ENCODE peak calls at places on chromosome 1, in nine cellular contexts. Z is neural progenitor cell; V is RWPE2; S is CD4-positive, alpha-beta T cell; D is pancreas; W is transverse colon; O is CD8-positive, alpha-beta T cell; F is OCI-LY7; E is fibroblast of lung. K is an unnamed sample.

GRCh38 chr1:33382651-33383415 is 48.1 kb downstream of the PHC2 start:
- DNase-seq in O (no peak), Z (no peak), F (no peak), D (no peak), S (no peak), W (no peak), V (no peak), E (peak), K (no peak)

GRCh38 chr1:5716126-5716525 is 276.1 kb downstream of the NPHP4 start:
- DNase-seq in V (no peak), E (no peak), F (no peak), S (no peak), Z (no peak), O (no peak), W (no peak), D (no peak), K (no peak)

GRCh38 chr1:182185822-182186756 is 124.6 kb upstream of the ZNF648 start:
- DNase-seq in D (no peak), W (no peak), V (peak), F (no peak), O (no peak), S (no peak), E (peak), Z (peak), K (no peak)

GRCh38 chr1:98940680-98941079 is 64.0 kb downstream of the PLPPR5 start:
- DNase-seq in D (no peak), O (no peak), Z (no peak), S (no peak), F (no peak), V (no peak), W (no peak), E (peak), K (no peak)

GRCh38 chr1:232968965-232969364 is 18.6 kb downstream of the NTPCR start:
- DNase-seq in F (peak), D (no peak), W (no peak), Z (no peak), S (no peak), E (peak), V (no peak), O (no peak), K (no peak)

GRCh38 chr1:229042482-229042881 is 228.4 kb upstream of the RAB4A start:
- DNase-seq in F (no peak), S (no peak), V (no peak), O (no peak), Z (no peak), W (no peak), E (no peak), D (no peak), K (no peak)

GRCh38 chr1:64495878-64496277 is 25.9 kb downstream of the CACHD1 start:
- DNase-seq in Z (no peak), V (no peak), S (no peak), E (no peak), W (no peak), O (no peak), D (no peak), F (no peak), K (no peak)

GRCh38 chr1:205565799-205566198 is 61.3 kb downstream of the CDK18 start:
- DNase-seq in W (peak), D (peak), E (no peak), Z (no peak), O (no peak), V (no peak), F (no peak), S (no peak), K (no peak)

GRCh38 chr1:22625262-22625925 is 11.0 kb upstream of the C1QA start:
- DNase-seq in S (no peak), V (no peak), Z (peak), O (no peak), W (no peak), D (no peak), F (no peak), E (peak), K (no peak)

GRCh38 chr1:60483471-60483870 is 409.9 kb upstream of the C1orf87 start:
- DNase-seq in O (no peak), D (no peak), S (no peak), W (no peak), E (no peak), V (no peak), F (no peak), Z (no peak), K (no peak)

GRCh38 chr1:63698001-63698838 is 75.6 kb upstream of the ROR1 start:
- DNase-seq in E (no peak), F (no peak), O (no peak), V (no peak), S (no peak), Z (no peak), D (peak), W (peak), K (no peak)

GRCh38 chr1:53850082-53850673 is 12.1 kb upstream of the NDC1 start:
- DNase-seq in E (no peak), Z (no peak), O (no peak), S (no peak), D (no peak), W (no peak), V (no peak), F (no peak), K (no peak)

GRCh38 chr1:181064030-181064594 is 24.4 kb upstream of the IER5 start:
- DNase-seq in E (no peak), O (no peak), W (no peak), V (no peak), S (no peak), Z (peak), F (no peak), D (no peak), K (no peak)

GRCh38 chr1:207007352-207008033 is 25.1 kb downstream of the C1orf116 start:
- DNase-seq in V (peak), E (peak), Z (peak), S (no peak), D (peak), O (no peak), F (no peak), W (no peak), K (no peak)

GRCh38 chr1:8382051-8382505 is 64.2 kb downstream of the SLC45A1 start:
- DNase-seq in F (no peak), D (no peak), E (peak), V (no peak), W (no peak), O (no peak), Z (peak), S (no peak), K (peak)

GRCh38 chr1:9121891-9122409 is 7.0 kb downstream of the GPR157 start:
- DNase-seq in D (no peak), Z (no peak), S (peak), V (no peak), W (no peak), E (no peak), F (no peak), O (no peak), K (no peak)

GRCh38 chr1:107529511-107530149 is 388.8 kb downstream of the NTNG1 start:
- DNase-seq in S (no peak), D (no peak), O (no peak), E (peak), V (no peak), F (peak), Z (peak), W (peak), K (peak)

GRCh38 chr1:22044690-22045420 is 7.7 kb upstream of the CDC42 start:
- DNase-seq in S (no peak), E (peak), W (no peak), F (no peak), V (no peak), Z (no peak), O (no peak), D (no peak), K (no peak)

GRCh38 chr1:14071581-14071980 is 371.6 kb downstream of the PRDM2 start:
- DNase-seq in F (no peak), W (no peak), S (no peak), D (no peak), Z (no peak), E (peak), V (no peak), O (no peak), K (no peak)

GRCh38 chr1:32396482-32396881 is 2.2 kb upstream of the BSDC1 start:
- DNase-seq in O (no peak), V (no peak), E (no peak), F (no peak), D (no peak), W (no peak), Z (no peak), S (no peak), K (no peak)

GRCh38 chr1:56566040-56566774 is 13.2 kb downstream of the PLPP3 start:
- DNase-seq in D (no peak), S (no peak), V (no peak), O (no peak), E (no peak), W (no peak), Z (no peak), F (no peak), K (no peak)

GRCh38 chr1:154420172-154420571 is 15.0 kb downstream of the IL6R start:
- DNase-seq in F (no peak), O (peak), E (peak), V (peak), S (peak), D (peak), W (peak), Z (no peak), K (no peak)

GRCh38 chr1:43708006-43708412 is 673 bp downstream of the ST3GAL3 start:
- DNase-seq in D (no peak), O (no peak), E (no peak), S (no peak), V (no peak), W (no peak), Z (no peak), F (no peak), K (peak)

GRCh38 chr1:40890771-40891170 is 28.6 kb upstream of the CITED4 start:
- DNase-seq in V (no peak), E (no peak), Z (no peak), O (no peak), F (no peak), S (no peak), D (no peak), W (no peak), K (no peak)

GRCh38 chr1:37865348-37866119 is 6.1 kb upstream of the MTF1 start:
- DNase-seq in D (no peak), Z (no peak), E (peak), O (no peak), S (no peak), F (no peak), W (no peak), V (no peak), K (no peak)

GRCh38 chr1:160189649-160190625 is at the start of gene CASQ1:
- DNase-seq in W (peak), V (no peak), E (peak), Z (no peak), D (no peak), O (no peak), F (no peak), S (no peak), K (no peak)

GRCh38 chr1:40802078-40803075 is 18.8 kb downstream of the KCNQ4 start:
- DNase-seq in W (peak), Z (peak), S (peak), V (peak), E (peak), O (peak), D (peak), F (peak), K (peak)

GRCh38 chr1:178093150-178093957 is 550 bp upstream of the RASAL2 start:
- DNase-seq in D (peak), O (no peak), E (peak), V (peak), F (peak), W (peak), S (no peak), Z (peak), K (peak)

GRCh38 chr1:195897072-195897471 is 711.2 kb downstream of the KCNT2 start:
- DNase-seq in D (no peak), S (no peak), Z (peak), V (no peak), F (no peak), W (no peak), O (no peak), E (no peak), K (no peak)

GRCh38 chr1:236156512-236157208 is 14.3 kb downstream of the GPR137B start:
- DNase-seq in F (peak), O (peak), Z (no peak), W (peak), V (no peak), E (no peak), D (no peak), S (no peak), K (peak)

GRCh38 chr1:32876341-32877210 is 5.9 kb upstream of the FNDC5 start:
- DNase-seq in O (no peak), F (peak), W (peak), S (peak), E (no peak), D (peak), V (no peak), Z (peak), K (no peak)

GRCh38 chr1:93219443-93219842 is 38.9 kb downstream of the CCDC18 start:
- DNase-seq in V (no peak), W (no peak), O (no peak), D (no peak), Z (no peak), F (peak), S (no peak), E (peak), K (peak)

DNA sequence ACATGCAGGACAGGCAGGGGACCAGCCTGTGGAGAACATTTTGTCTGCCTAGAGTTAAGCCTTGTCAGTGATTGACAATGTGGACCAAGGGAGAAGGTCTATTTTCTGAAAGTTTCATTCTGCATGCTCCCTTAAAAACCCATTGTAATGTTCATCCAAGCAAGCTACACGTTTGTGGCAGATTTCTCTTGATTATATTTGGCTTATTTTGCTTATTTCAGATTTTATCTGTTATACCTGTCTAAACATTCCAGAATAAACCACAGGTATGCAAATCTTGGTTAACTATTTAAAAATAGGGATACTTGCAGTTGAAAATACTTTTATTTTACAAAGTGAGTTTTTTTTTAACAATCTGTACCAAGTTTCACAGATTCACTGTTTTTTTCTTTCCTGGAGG is 78.2 kb upstream of the F3 start:
- DNase-seq in Z (no peak), F (no peak), E (peak), O (no peak), V (no peak), S (no peak), W (no peak), D (no peak), K (no peak)
- H3K27ac ChIP-seq in Z (no peak), F (no peak), E (no peak), O (no peak), V (peak), S (no peak), W (no peak), D (no peak), K (no peak)

GRCh38 chr1:3164671-3165070 is 95.7 kb downstream of the PRDM16 start:
- DNase-seq in F (no peak), E (no peak), Z (no peak), O (no peak), W (no peak), S (no peak), V (no peak), D (no peak), K (no peak)

GRCh38 chr1:3163356-3163755 is 94.4 kb downstream of the PRDM16 start:
- DNase-seq in D (no peak), F (no peak), Z (no peak), O (no peak), W (no peak), E (no peak), S (no peak), V (no peak), K (no peak)

GRCh38 chr1:3160647-3161046 is 91.6 kb downstream of the PRDM16 start:
- DNase-seq in W (no peak), D (no peak), E (no peak), S (no peak), O (no peak), F (no peak), Z (no peak), V (no peak), K (no peak)

GRCh38 chr1:3161130-3161840 is 92.3 kb downstream of the PRDM16 start:
- DNase-seq in D (no peak), W (no peak), F (no peak), V (no peak), O (no peak), E (peak), S (no peak), Z (no peak), K (no peak)

GRCh38 chr1:3162483-3162882 is 93.5 kb downstream of the PRDM16 start:
- DNase-seq in F (no peak), E (peak), S (no peak), O (no peak), W (no peak), V (no peak), Z (no peak), D (no peak), K (no peak)
- H3K27ac ChIP-seq in F (no peak), E (no peak), S (no peak), O (no peak), W (no peak), V (no peak), Z (no peak), D (no peak), K (no peak)

DNA sequence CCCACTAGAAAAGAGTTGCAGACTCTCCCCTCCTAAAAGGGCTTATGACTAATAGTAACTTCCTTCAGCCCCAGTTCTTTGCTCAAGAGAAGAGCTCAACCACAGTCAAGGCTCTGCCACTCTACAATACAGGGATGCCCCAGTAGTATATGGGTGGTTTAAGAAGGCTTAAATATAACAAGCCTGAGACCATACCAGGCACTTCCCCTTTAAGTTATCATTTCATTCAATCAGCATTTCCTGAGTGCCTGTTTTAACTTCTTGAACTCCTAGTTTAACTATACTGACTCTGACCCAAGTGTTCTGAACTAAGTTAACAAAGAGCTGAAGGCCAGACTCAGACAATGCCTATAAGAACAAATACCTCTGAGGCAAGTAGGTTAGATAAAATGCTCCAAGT is 19.8 kb downstream of the PRPF38A start:
- DNase-seq in Z (no peak), D (no peak), S (peak), F (no peak), E (no peak), O (peak), V (no peak), W (no peak), K (peak)
- H3K27ac ChIP-seq in Z (no peak), D (no peak), S (peak), F (no peak), E (no peak), O (peak), V (no peak), W (no peak), K (peak)

DNA sequence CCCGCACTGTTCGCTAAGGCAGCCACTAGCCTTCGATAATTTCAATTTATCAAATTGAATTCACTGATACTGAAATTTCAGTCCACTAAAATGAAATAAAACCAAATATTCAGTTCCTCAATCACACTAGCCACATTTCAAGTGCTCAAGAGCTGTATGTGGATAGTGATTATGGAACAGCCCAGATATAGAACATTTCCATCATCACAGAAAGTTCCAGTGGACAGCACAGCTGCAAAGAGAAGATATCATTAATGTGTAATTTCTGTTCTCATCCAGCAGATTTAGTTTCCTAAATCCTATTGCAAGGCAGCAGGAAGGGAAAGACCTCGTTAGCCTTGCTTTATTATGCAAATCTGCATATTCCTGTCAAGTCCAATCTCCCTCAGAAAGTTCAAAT is 22.6 kb downstream of the CAPZB start:
- DNase-seq in W (no peak), F (no peak), O (no peak), D (no peak), S (no peak), V (no peak), E (no peak), Z (no peak), K (no peak)
- H3K27ac ChIP-seq in W (peak), F (no peak), O (peak), D (no peak), S (peak), V (no peak), E (no peak), Z (no peak), K (no peak)

DNA sequence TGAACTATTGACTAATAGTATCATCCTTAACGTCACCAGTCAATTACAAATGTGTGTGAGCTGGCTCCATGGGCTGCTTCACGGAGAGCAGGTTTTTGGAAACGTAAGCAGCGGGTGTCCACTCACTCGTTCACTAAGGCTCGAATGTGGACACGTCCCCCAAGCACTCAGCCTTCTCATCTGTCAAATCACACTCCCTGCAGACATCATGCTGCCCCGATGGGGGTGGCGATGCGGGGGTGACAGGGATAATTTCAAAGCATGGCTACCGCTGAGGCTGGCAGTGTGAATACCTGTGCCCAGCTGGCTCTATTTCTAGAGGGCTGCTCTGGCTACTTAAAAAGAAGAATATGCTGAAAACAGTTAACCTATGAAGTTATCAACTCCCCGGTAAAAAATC is 71.3 kb downstream of the CAPZB start:
- DNase-seq in D (no peak), O (no peak), V (no peak), F (no peak), S (no peak), Z (no peak), W (no peak), E (no peak), K (no peak)
- H3K27ac ChIP-seq in D (no peak), O (no peak), V (no peak), F (no peak), S (no peak), Z (no peak), W (peak), E (no peak), K (no peak)

DNA sequence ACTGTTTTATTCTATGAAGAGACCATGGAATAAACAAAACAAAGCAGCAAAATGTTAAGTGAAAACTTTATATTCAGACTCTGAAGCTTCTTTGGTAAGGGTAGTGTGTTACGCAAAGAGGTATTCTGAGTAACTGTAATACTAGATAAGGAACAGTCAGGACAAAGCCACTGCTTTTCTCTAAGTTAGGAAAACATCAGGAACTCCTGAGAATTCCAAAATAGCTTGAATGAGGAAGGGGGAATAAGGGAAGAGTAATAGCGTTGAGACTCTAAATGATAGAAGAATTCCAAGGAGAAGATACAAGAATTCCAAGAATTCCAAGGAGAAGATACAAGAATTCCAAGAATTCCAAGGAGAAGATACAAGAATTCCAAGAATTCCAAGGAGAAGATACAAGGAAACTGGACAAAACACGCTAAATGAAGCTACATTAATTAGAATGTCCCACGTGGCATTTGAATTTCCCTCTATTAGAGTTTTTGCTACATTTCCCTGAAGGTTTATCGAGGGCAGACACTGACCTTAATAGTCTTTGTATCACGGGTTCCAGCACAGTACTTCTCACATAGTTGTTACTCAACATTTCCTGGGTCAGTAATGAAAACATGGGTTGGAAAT is 71.5 kb downstream of the SMYD3 start:
- DNase-seq in V (no peak), F (no peak), W (no peak), S (no peak), Z (peak), D (no peak), O (no peak), E (peak), K (no peak)
- H3K27ac ChIP-seq in V (no peak), F (no peak), W (no peak), S (no peak), Z (no peak), D (no peak), O (no peak), E (no peak), K (no peak)

K was measured in HL-60.